ENCODE peak calls at places on chromosomes 2 and 18, in four cellular contexts. E is keratinocyte, Z is endodermal cell, A is fibroblast of the aortic adventitia. Y is an unnamed sample.
A peak's percentile ranks its signal among the peaks of the same experiment; 100 is the strongest.

GRCh38 chr2:134917958-134918517 is 584 bp upstream of the CCNT2 start:
- DNase-seq in E (peak; percentile 25), Z (no peak), A (no peak), Y (no peak)

GRCh38 chr2:240353086-240353798 is 82.2 kb upstream of the GPC1 start:
- DNase-seq in E (no peak), Z (no peak), A (no peak), Y (no peak)

GRCh38 chr2:130376433-130377293 is 20.8 kb downstream of the PTPN18 start:
- DNase-seq in E (no peak), Z (peak; percentile 71), A (no peak), Y (no peak)

GRCh38 chr2:98484121-98484557 is 39.5 kb downstream of the INPP4A start:
- DNase-seq in E (no peak), Z (no peak), A (no peak), Y (no peak)

GRCh38 chr18:74788657-74789056 is 191.0 kb downstream of the ZNF407 start:
- DNase-seq in E (no peak), Z (no peak), A (no peak), Y (no peak)

GRCh38 chr2:145413261-145413660 is 893.3 kb upstream of the ZEB2 start:
- DNase-seq in E (no peak), Z (no peak), A (no peak), Y (no peak)

GRCh38 chr18:75087119-75088020 is 121.6 kb downstream of the PTGR3 start:
- DNase-seq in E (no peak), Z (peak; percentile 33), A (no peak), Y (no peak)

GRCh38 chr2:157257312-157258252 is at the start of gene GALNT5:
- DNase-seq in E (no peak), Z (peak; percentile 73), A (peak; percentile 57), Y (no peak)

GRCh38 chr18:41814651-41815050 is 140.4 kb upstream of the PIK3C3 start:
- DNase-seq in E (no peak), Z (no peak), A (no peak), Y (no peak)

GRCh38 chr2:121903037-121903689 is 147.7 kb downstream of the TSN start:
- DNase-seq in E (no peak), Z (no peak), A (no peak), Y (no peak)

GRCh38 chr2:46749042-46749461 is 166.6 kb downstream of the MCFD2 start:
- DNase-seq in E (no peak), Z (no peak), A (peak; percentile 71), Y (no peak)

GRCh38 chr2:73341039-73341438 is 44.6 kb upstream of the ALMS1 start:
- DNase-seq in E (no peak), Z (no peak), A (no peak), Y (no peak)

GRCh38 chr2:32436150-32436549 is 79.3 kb downstream of the BIRC6 start:
- DNase-seq in E (no peak), Z (no peak), A (no peak), Y (no peak)

GRCh38 chr2:167924556-167924955 is 322.8 kb downstream of the STK39 start:
- DNase-seq in E (no peak), Z (no peak), A (no peak), Y (no peak)

GRCh38 chr2:69945900-69946299 is 15.5 kb downstream of the ASPRV1 start:
- DNase-seq in E (no peak), Z (no peak), A (no peak), Y (no peak)

GRCh38 chr2:43950383-43951008 is 45.3 kb downstream of the LRPPRC start:
- DNase-seq in E (no peak), Z (no peak), A (peak; percentile 55), Y (peak; percentile 53)

GRCh38 chr2:120948662-120949011 is 213.0 kb downstream of the GLI2 start:
- DNase-seq in E (no peak), Z (no peak), A (no peak), Y (no peak)

GRCh38 chr2:43086451-43087221 is 139.8 kb downstream of the ZFP36L2 start:
- DNase-seq in E (peak; percentile 98), Z (peak; percentile 69), A (peak; percentile 100), Y (peak; percentile 88)

GRCh38 chr2:140247451-140248205 is 1467.4 kb upstream of the NXPH2 start:
- DNase-seq in E (no peak), Z (no peak), A (peak; percentile 70), Y (no peak)

GRCh38 chr18:23437357-23438045 is 15.6 kb upstream of the RIOK3 start:
- DNase-seq in E (no peak), Z (peak; percentile 92), A (peak; percentile 63), Y (peak; percentile 66)

GRCh38 chr2:235224410-235224809 is 269.4 kb upstream of the AGAP1 start:
- DNase-seq in E (no peak), Z (no peak), A (no peak), Y (no peak)

GRCh38 chr2:3222636-3223035 is 155.0 kb downstream of the EIPR1 start:
- DNase-seq in E (no peak), Z (peak; percentile 24), A (no peak), Y (no peak)

GRCh38 chr2:10530607-10531239 is 82.6 kb upstream of the ODC1 start:
- DNase-seq in E (no peak), Z (peak; percentile 40), A (no peak), Y (no peak)

GRCh38 chr18:68763082-68763481 is 34.8 kb upstream of the CCDC102B start:
- DNase-seq in E (no peak), Z (no peak), A (peak; percentile 27), Y (no peak)

GRCh38 chr2:224668123-224668909 is 47.8 kb downstream of the CCDC195 start:
- DNase-seq in E (no peak), Z (no peak), A (no peak), Y (no peak)

GRCh38 chr18:2240311-2240705 is 331.0 kb downstream of the METTL4 start:
- DNase-seq in E (no peak), Z (no peak), A (peak; percentile 68), Y (no peak)

GRCh38 chr2:240816584-240817495 is 3.2 kb downstream of the KIF1A start:
- DNase-seq in E (no peak), Z (peak; percentile 30), A (no peak), Y (no peak)

GRCh38 chr2:129296401-129297343 is 682.8 kb upstream of the RAB6C start:
- DNase-seq in E (no peak), Z (no peak), A (no peak), Y (no peak)

GRCh38 chr2:197884252-197884651 is 79.9 kb downstream of the PLCL1 start:
- DNase-seq in E (no peak), Z (no peak), A (no peak), Y (no peak)

GRCh38 chr2:171553858-171554257 is 31.6 kb downstream of the CYBRD1 start:
- DNase-seq in E (no peak), Z (peak; percentile 46), A (no peak), Y (peak; percentile 71)

GRCh38 chr18:6058941-6059340 is 163.6 kb upstream of the TMEM200C start:
- DNase-seq in E (no peak), Z (no peak), A (peak; percentile 54), Y (no peak)

GRCh38 chr2:218465987-218466633 is 47.2 kb downstream of the VIL1 start:
- DNase-seq in E (no peak), Z (no peak), A (peak; percentile 66), Y (no peak)

GRCh38 chr2:28349546-28350165 is 43.0 kb upstream of the FOSL2 start:
- DNase-seq in E (no peak), Z (no peak), A (no peak), Y (no peak)

GRCh38 chr2:96408631-96409542 is 73.3 kb downstream of the NCAPH start:
- DNase-seq in E (no peak), Z (no peak), A (peak; percentile 94), Y (peak; percentile 40)

GRCh38 chr2:239055756-239056493 is 208.0 kb downstream of the TWIST2 start:
- DNase-seq in E (no peak), Z (no peak), A (no peak), Y (no peak)
- TF ChIP-seq CTCF in E (no peak), Z (no peak), A (no peak), Y (no peak)

GRCh38 chr2:71336802-71337201 is 5.2 kb downstream of the ZNF638 start:
- DNase-seq in E (no peak), Z (no peak), A (peak; percentile 88), Y (no peak)
- H3K4me3 ChIP-seq in E (no peak overlapping the region), Z (peak overlapping the region; percentile 33), A (peak overlapping the region; percentile 1), Y (no peak overlapping the region)

DNA sequence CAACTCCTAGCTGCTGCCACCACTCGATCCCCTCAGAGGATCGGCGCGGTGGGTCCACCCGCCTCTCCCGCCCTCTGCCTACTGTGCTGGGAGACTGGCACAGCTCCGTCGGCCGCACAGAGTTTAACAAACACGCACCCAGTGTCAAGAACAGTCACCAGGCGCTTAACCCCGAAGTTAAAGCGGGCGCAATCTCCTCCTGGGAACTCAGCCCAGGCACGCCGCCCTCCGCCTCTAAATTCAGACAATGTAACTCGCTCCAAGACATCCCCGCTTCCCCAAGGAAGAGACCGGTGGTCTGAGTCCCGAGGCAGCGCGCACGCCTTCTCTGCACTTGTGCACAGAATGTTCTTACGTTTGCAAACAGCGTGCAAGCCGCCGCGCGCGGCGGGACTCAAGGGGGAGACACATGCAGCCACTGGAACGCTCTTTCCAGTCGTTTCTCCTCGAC is 533 bp downstream of the CXCR4 start:
- DNase-seq in E (no peak), Z (peak; percentile 79), A (peak; percentile 21), Y (no peak)
- TF ChIP-seq CTCF in E (no peak), Z (no peak), A (no peak), Y (no peak)

GRCh38 chr2:11832531-11832930 is 86.1 kb downstream of the LPIN1 start:
- DNase-seq in E (no peak), Z (no peak), A (no peak), Y (no peak)

GRCh38 chr2:11829324-11829946 is 83.0 kb downstream of the LPIN1 start:
- DNase-seq in E (no peak), Z (peak; percentile 95), A (peak; percentile 46), Y (peak; percentile 44)

GRCh38 chr2:11831415-11831814 is 85.0 kb downstream of the LPIN1 start:
- DNase-seq in E (no peak), Z (no peak), A (no peak), Y (no peak)

GRCh38 chr2:11829947-11830707 is 83.7 kb downstream of the LPIN1 start:
- DNase-seq in E (peak; percentile 83), Z (peak; percentile 93), A (peak; percentile 98), Y (peak; percentile 99)

GRCh38 chr2:11830708-11831301 is 84.4 kb downstream of the LPIN1 start:
- DNase-seq in E (no peak), Z (no peak), A (no peak), Y (no peak)
- H3K4me3 ChIP-seq in E (peak overlapping the region; percentile 43), Z (no peak overlapping the region), A (peak overlapping the region; percentile 40), Y (peak overlapping the region; percentile 44)

DNA sequence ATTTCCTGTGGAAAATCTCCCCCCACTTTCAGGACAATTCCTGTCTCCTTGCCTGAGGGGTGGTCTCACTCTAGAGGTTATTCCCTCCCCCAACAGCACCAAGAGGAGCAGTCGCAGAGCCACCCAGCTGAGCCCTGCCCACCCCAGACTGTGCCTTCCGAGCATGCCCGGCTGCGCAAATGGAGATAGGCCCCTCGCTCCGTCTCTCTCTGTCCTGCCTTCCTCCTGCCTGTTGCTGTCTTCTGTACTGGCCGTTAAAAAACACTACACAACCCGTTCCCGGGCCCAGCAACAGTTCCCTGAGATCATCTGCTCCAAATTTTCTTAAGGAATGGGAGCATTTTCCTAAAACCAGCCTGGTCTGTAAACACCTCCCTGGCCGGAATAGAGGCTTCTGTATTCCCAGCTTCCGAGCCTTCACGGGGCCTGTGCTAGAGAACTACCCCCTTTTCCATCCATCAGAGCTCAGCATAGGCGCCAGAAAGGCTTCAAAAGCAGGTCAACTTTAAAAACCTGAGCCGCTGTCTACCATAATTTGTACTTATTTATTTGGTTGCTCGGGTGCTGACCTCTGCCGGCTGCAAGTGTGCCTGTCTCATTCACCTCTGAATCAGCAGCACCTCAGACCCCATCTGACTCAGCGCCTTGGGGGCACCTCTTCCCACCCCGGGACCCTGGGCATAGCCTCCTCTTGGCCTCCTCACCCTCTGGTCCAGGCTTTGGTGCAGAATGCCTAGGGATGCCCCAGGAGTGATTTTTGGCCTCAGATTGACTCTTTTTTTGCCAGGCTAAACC is 159.4 kb downstream of the PXDN start:
- DNase-seq in E (no peak), Z (peak; percentile 34), A (no peak), Y (peak; percentile 50)
- TF ChIP-seq CTCF in E (no peak), Z (no peak), A (peak; percentile 10), Y (no peak)

Y was measured in PC-9.